ENCODE peak calls at places on chromosome X, in seven cellular contexts. B is neuronal stem cell, N is H9, L is H1, M is IMR-90, F is mesenchymal stem cell, J is trophoblast cell. Y is an unnamed sample.

GRCh38 chrX:110944793-110945466 is 149.3 kb upstream of the CHRDL1 start:
- DNase-seq in F (no peak), M (no peak), J (peak; percentile 79), N (peak; percentile 56), B (peak; percentile 17), L (peak; percentile 53), Y (peak; percentile 33)

GRCh38 chrX:20487227-20487626 is 220.5 kb upstream of the RPS6KA3 start:
- DNase-seq in N (no peak), J (no peak), L (no peak), F (peak; percentile 32), M (peak; percentile 24), B (no peak), Y (no peak)

GRCh38 chrX:102840871-102841705 is 96.0 kb upstream of the RAB40AL start:
- DNase-seq in L (no peak), M (peak; percentile 34), F (peak; percentile 24), J (peak; percentile 28), B (no peak), N (no peak), Y (peak; percentile 48)

GRCh38 chrX:23900220-23900797 is 7.4 kb downstream of the APOO start:
- DNase-seq in N (no peak), F (peak; percentile 65), L (no peak), J (peak; percentile 69), M (no peak), B (no peak), Y (peak; percentile 71)

GRCh38 chrX:118325453-118325852 is 20.5 kb upstream of the WDR44 start:
- DNase-seq in J (no peak), B (no peak), M (no peak), L (no peak), F (no peak), N (no peak), Y (no peak)

GRCh38 chrX:148865237-148865636 is 364.8 kb downstream of the AFF2 start:
- DNase-seq in N (no peak), L (no peak), M (no peak), B (no peak), J (no peak), F (no peak), Y (peak; percentile 5)

GRCh38 chrX:150934453-150934852 is 36.0 kb upstream of the CD99L2 start:
- DNase-seq in M (peak; percentile 66), B (no peak), J (no peak), F (no peak), N (peak; percentile 81), L (no peak), Y (peak; percentile 91)

GRCh38 chrX:53441531-53442321 is 7.6 kb upstream of the HSD17B10 start:
- DNase-seq in J (peak; percentile 81), F (peak; percentile 65), L (peak; percentile 82), B (peak; percentile 66), M (peak; percentile 49), N (peak; percentile 88), Y (peak; percentile 83)

GRCh38 chrX:81195712-81196111 is 6.0 kb downstream of the HMGN5 start:
- DNase-seq in N (peak; percentile 45), B (peak; percentile 26), F (peak; percentile 46), J (peak; percentile 62), L (peak; percentile 57), M (peak; percentile 52), Y (peak; percentile 64)

GRCh38 chrX:45306794-45307193 is 106.1 kb upstream of the DIPK2B start:
- DNase-seq in J (no peak), B (no peak), L (no peak), F (no peak), N (no peak), M (no peak), Y (no peak)

GRCh38 chrX:152632445-152633097 is 5.1 kb upstream of the GABRQ start:
- DNase-seq in B (peak; percentile 31), L (peak; percentile 80), M (peak; percentile 24), N (peak; percentile 43), J (peak; percentile 72), F (peak; percentile 5), Y (peak; percentile 33)

GRCh38 chrX:71533850-71534515 is 1.1 kb downstream of the OGT start:
- DNase-seq in B (peak; percentile 47), N (peak; percentile 42), F (peak; percentile 66), J (peak; percentile 30), L (peak; percentile 49), M (peak; percentile 32), Y (peak; percentile 68)

GRCh38 chrX:1400731-1401471 is 9.0 kb upstream of the SLC25A6 start:
- DNase-seq in J (no peak), M (no peak), B (no peak), L (peak; percentile 90), F (no peak), N (peak; percentile 97), Y (peak; percentile 81)

GRCh38 chrX:25524150-25524549 is 508.4 kb upstream of the ARX start:
- DNase-seq in F (no peak), B (no peak), N (no peak), J (no peak), M (peak; percentile 33), L (no peak), Y (no peak)

GRCh38 chrX:75226280-75226679 is 47.6 kb upstream of the UPRT start:
- DNase-seq in N (no peak), J (no peak), B (no peak), M (no peak), L (no peak), F (no peak), Y (peak; percentile 61)

GRCh38 chrX:107632291-107632690 is 4.0 kb downstream of the PRPS1 start:
- DNase-seq in L (no peak), M (no peak), F (no peak), N (no peak), J (peak; percentile 36), B (no peak), Y (no peak)

GRCh38 chrX:13885591-13885990 is 68.7 kb upstream of the GPM6B start:
- DNase-seq in B (no peak), F (no peak), N (no peak), L (no peak), J (no peak), M (no peak), Y (no peak)

GRCh38 chrX:22164770-22165388 is 107.8 kb upstream of the CBLL2 start:
- DNase-seq in L (no peak), B (no peak), J (no peak), N (no peak), M (peak; percentile 36), F (peak; percentile 1), Y (no peak)

GRCh38 chrX:52082578-52082977 is 13.6 kb upstream of the MAGED4B start:
- DNase-seq in M (no peak), F (peak; percentile 31), J (peak; percentile 54), B (no peak), N (no peak), L (no peak), Y (no peak)

GRCh38 chrX:106035064-106035463 is 3.5 kb downstream of the SERPINA7 start:
- DNase-seq in L (no peak), F (no peak), N (no peak), B (no peak), M (no peak), J (peak; percentile 4), Y (peak; percentile 40)

GRCh38 chrX:150688911-150689451 is 4.2 kb upstream of the MTMR1 start:
- DNase-seq in L (no peak), B (no peak), F (peak; percentile 93), N (peak; percentile 43), J (peak; percentile 89), M (peak; percentile 96), Y (peak; percentile 96)

GRCh38 chrX:9785944-9786741 is at the start of gene SHROOM2:
- DNase-seq in F (peak; percentile 25), B (no peak), N (no peak), M (no peak), L (peak; percentile 57), J (peak; percentile 20), Y (no peak)

GRCh38 chrX:18010251-18010650 is 149.2 kb upstream of the RAI2 start:
- DNase-seq in F (no peak), J (no peak), L (no peak), B (no peak), N (no peak), M (no peak), Y (no peak)

GRCh38 chrX:33086886-33087285 is 124.5 kb downstream of the DMD start:
- DNase-seq in N (no peak), L (no peak), M (no peak), F (no peak), B (no peak), J (peak; percentile 23), Y (peak; percentile 67)

GRCh38 chrX:41148553-41148952 is 63.3 kb downstream of the USP9X start:
- DNase-seq in N (no peak), F (peak; percentile 70), J (peak; percentile 38), L (no peak), B (no peak), M (peak; percentile 84), Y (no peak)

GRCh38 chrX:118594697-118595420 is 99.2 kb downstream of the DOCK11 start:
- DNase-seq in N (no peak), M (no peak), J (no peak), F (no peak), L (no peak), B (no peak), Y (no peak)

GRCh38 chrX:23623797-23624196 is 43.5 kb upstream of the PRDX4 start:
- DNase-seq in B (no peak), L (no peak), N (no peak), F (no peak), M (no peak), J (no peak), Y (no peak)

DNA sequence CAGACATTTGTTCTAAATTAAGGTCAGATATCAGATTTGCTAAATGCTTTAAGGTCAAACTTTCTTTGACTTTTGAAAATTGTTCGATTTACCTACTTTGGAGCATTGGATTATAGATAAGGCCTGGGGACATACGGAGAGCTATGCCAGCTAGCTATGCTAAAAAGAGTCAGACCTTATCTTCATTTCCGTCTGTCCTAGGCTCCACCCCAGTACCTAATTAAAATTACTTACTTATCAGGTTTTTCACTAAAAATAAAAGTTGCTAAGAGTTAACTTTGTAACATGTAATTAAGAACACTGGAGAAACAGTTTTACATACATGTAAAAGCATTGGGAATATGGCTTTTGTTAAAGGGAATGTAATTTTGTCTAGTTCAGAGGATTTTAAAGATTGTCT is 7.1 kb upstream of the TMEM35A start:
- DNase-seq in B (no peak), L (no peak), N (no peak), M (no peak), J (no peak), F (no peak), Y (no peak)
- H4K8ac ChIP-seq in B (no peak overlapping the region), L (no peak overlapping the region), N (no peak overlapping the region), M (no peak overlapping the region), J (no peak overlapping the region), F (no peak overlapping the region), Y (no peak overlapping the region)

GRCh38 chrX:5752831-5753230 is 475.8 kb downstream of the NLGN4X start:
- DNase-seq in J (no peak), B (no peak), F (no peak), M (no peak), N (no peak), L (no peak), Y (no peak)
- H3K4ac ChIP-seq in J (no peak overlapping the region), B (no peak overlapping the region), F (no peak overlapping the region), M (no peak overlapping the region), N (no peak overlapping the region), L (no peak overlapping the region), Y (no peak overlapping the region)

DNA sequence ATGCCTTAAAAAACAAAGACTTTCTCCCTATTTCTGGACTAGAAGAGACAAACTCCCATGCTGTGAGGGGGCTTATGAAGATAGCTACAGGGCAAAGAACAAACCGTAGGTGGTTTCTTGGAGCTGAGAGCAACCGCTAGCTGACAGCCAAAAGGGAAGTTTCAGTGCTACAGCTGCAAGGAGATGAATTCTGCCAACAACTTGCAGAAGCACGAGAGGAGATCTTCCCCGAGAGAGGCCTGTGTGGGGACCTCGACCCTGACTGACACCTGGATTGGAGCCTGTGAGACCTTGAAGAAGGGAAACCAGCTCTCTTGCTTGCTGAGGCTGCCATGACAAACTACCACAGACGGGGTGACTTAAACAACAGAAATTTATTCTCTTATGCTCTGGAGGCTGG is 183.8 kb upstream of the VCX3A start:
- DNase-seq in N (no peak), F (no peak), B (no peak), M (no peak), J (no peak), L (no peak), Y (no peak)
- H4K8ac ChIP-seq in N (no peak overlapping the region), F (no peak overlapping the region), B (no peak overlapping the region), M (no peak overlapping the region), J (no peak overlapping the region), L (no peak overlapping the region), Y (no peak overlapping the region)

GRCh38 chrX:39961441-39961840 is 136.3 kb downstream of the BCOR start:
- DNase-seq in L (no peak), M (no peak), F (no peak), N (no peak), J (no peak), B (no peak), Y (no peak)
- H3K4ac ChIP-seq in L (no peak overlapping the region), M (no peak overlapping the region), F (no peak overlapping the region), N (no peak overlapping the region), J (no peak overlapping the region), B (no peak overlapping the region), Y (no peak overlapping the region)

Y was measured in mesendoderm.